ENCODE peak calls at places on chromosomes 11 and 22, in four cellular contexts. D is HCT116, N is HL-60, F is A549. V is an unnamed sample.

GRCh38 chr22:35258144-35258988 is 1.1 kb downstream of the HMGXB4 start:
- DNase-seq in D (no peak), N (no peak), F (peak), V (peak)

GRCh38 chr11:69791266-69791665 is 16.1 kb upstream of the FGF4 start:
- DNase-seq in D (no peak), N (no peak), F (no peak), V (no peak)

GRCh38 chr11:18091731-18092130 is 14.2 kb downstream of the SAAL1 start:
- DNase-seq in D (no peak), N (no peak), F (no peak), V (no peak)

GRCh38 chr11:118375980-118376379 is 16.6 kb downstream of the UBE4A start:
- DNase-seq in D (no peak), N (no peak), F (no peak), V (no peak)

GRCh38 chr11:27839226-27839913 is 139.1 kb upstream of the BDNF start:
- DNase-seq in D (no peak), N (no peak), F (no peak), V (peak)

GRCh38 chr11:32435152-32435480 is 223 bp downstream of the WT1 start:
- DNase-seq in D (no peak), N (peak), F (peak), V (peak)

GRCh38 chr22:41347066-41347859 is 34.5 kb upstream of the TEF start:
- DNase-seq in D (no peak), N (no peak), F (no peak), V (no peak)

GRCh38 chr22:41290262-41291221 is 4.6 kb upstream of the RANGAP1 start:
- DNase-seq in D (no peak), N (no peak), F (no peak), V (peak)

GRCh38 chr11:22730319-22730718 is 63.9 kb downstream of the GAS2 start:
- DNase-seq in D (no peak), N (no peak), F (no peak), V (no peak)

GRCh38 chr11:66967670-66968425 is 7.3 kb upstream of the C11orf86 start:
- DNase-seq in D (no peak), N (no peak), F (no peak), V (no peak)

DNA sequence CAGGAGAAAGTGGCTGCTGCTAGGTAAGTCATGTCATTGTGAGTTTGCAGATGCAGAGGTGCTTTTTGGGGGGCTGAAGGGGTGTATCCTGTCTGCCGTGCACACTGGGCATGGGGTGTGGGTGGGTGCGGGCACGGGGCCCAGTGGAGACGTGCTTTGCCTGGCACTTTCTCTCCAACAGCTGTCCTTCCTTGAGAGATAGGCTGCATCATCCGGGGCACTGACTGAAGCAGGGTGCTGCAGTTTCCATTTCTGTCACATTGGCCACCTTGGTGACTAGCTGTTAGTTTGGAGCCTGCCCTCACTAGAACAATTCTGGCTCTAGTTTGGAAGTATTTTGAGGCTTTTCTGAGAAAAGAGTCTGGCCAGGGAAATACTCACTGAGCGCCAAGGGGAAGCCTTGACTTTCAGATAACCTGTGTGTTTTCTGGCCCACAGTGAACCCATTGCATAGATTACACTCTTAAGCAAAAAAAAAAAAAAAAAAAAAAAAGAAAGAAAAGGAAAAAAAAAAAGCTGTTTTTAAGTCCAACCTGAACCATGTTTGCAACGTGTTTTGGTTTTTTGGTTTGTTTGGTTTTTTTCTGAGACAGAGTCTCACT is 219.2 kb downstream of the NAV2 start:
- DNase-seq in D (no peak), N (no peak), F (no peak), V (no peak)
- TF ChIP-seq REST in D (no peak), N (no peak), F (no peak), V (no peak)

GRCh38 chr11:65298131-65298535 is 16.5 kb upstream of the CDC42EP2 start:
- DNase-seq in D (no peak), N (no peak), F (no peak), V (no peak)
- TF ChIP-seq CTCF in D (no peak), N (no peak), F (no peak), V (no peak)

GRCh38 chr11:127017482-127017881 is 16.9 kb upstream of the KIRREL3 start:
- DNase-seq in D (no peak), N (no peak), F (peak), V (peak)
- TF ChIP-seq REST in D (no peak), N (no peak), F (no peak), V (no peak)

GRCh38 chr11:26649884-26650283 is 72.0 kb downstream of the SLC5A12 start:
- DNase-seq in D (peak), N (peak), F (peak), V (peak)
- TF ChIP-seq CTCF in D (peak), N (peak), F (peak), V (peak)

DNA sequence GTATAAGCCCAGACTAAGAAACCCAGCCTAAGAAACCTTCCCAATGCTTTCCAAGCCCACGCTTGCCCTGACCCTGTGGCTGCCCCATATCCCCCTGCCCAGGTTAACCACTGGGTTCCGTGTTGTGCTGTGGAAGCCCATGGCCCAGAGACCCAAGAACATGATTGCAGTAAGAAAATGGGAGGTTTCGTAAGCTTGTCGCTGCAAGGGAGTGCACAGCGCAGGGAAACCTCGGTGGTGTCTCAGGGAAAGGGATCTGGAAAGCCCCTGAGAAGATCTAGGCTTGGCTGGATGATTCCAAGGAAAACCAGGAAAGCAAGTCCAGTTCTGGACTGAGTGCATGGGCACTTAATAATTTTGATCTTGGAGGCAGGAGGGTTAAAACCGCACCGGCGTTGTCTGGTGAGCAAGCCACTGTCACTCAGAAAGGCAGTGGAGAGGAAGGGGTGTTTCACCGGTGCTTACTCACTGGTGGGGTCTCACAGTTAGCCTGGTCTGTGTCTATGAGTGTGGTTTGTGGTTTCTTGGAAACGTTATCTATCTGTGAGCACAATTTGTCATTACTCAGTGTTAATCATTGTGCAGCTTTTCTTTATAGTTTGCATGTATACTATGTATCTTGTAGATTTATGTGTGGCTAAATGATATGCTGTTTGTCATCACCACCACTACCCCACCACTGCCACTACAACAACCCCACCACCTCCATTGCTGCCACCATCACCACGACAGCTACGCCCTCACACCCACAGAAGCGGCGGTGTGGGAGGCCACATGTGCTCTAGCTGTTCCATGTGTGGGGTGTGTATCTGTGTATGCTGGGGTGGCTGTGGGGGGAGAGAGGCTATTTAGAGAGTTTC is 53.3 kb upstream of the PRDM11 start:
- DNase-seq in D (no peak), N (peak), F (no peak), V (no peak)
- TF ChIP-seq REST in D (no peak), N (no peak), F (no peak), V (no peak)

GRCh38 chr11:77036398-77036797 is 2.2 kb downstream of the B3GNT6 start:
- DNase-seq in D (no peak), N (no peak), F (no peak), V (no peak)
- TF ChIP-seq CTCF in D (no peak), N (no peak), F (no peak), V (no peak)

V was measured in GM23338.